ENCODE peak calls at places on chromosomes 6 and 20, in seven cellular contexts. One of them, this sample, is unnamed. For H3K4me1, the result is how much of the 10 kb centered on the place peaks cover.

GRCh38 chr20:36461600-36462439 is 79.5 kb upstream of the MYL9 start:
- DNase-seq in A549: no peak
- DNase-seq in vagina: no peak
- DNase-seq in tibial nerve: peak
- DNase-seq in PC-3: peak
- DNase-seq in colonic mucosa: peak
- DNase-seq in fibroblast of lung: peak
- DNase-seq in this sample: peak

GRCh38 chr6:136525586-136526195 is 24.5 kb downstream of the MAP7 start:
- DNase-seq in fibroblast of lung: peak
- DNase-seq in colonic mucosa: no peak
- DNase-seq in A549: no peak
- DNase-seq in vagina: no peak
- DNase-seq in tibial nerve: no peak
- DNase-seq in PC-3: no peak
- DNase-seq in this sample: no peak

GRCh38 chr6:39886871-39887270 is 47.4 kb downstream of the MOCS1 start:
- DNase-seq in colonic mucosa: no peak
- DNase-seq in vagina: no peak
- DNase-seq in fibroblast of lung: no peak
- DNase-seq in tibial nerve: no peak
- DNase-seq in PC-3: no peak
- DNase-seq in A549: no peak
- DNase-seq in this sample: no peak

GRCh38 chr6:125859691-125860210 is 69.0 kb downstream of the NCOA7 start:
- DNase-seq in fibroblast of lung: no peak
- DNase-seq in A549: no peak
- DNase-seq in vagina: no peak
- DNase-seq in colonic mucosa: no peak
- DNase-seq in PC-3: no peak
- DNase-seq in tibial nerve: no peak
- DNase-seq in this sample: no peak

GRCh38 chr20:44030394-44030793 is 115.7 kb downstream of the TOX2 start:
- DNase-seq in A549: no peak
- DNase-seq in colonic mucosa: no peak
- DNase-seq in fibroblast of lung: no peak
- DNase-seq in vagina: no peak
- DNase-seq in tibial nerve: no peak
- DNase-seq in PC-3: no peak
- DNase-seq in this sample: no peak

GRCh38 chr6:25174678-25175077 is 104.5 kb upstream of the CARMIL1 start:
- DNase-seq in vagina: no peak
- DNase-seq in PC-3: no peak
- DNase-seq in colonic mucosa: no peak
- DNase-seq in A549: no peak
- DNase-seq in fibroblast of lung: no peak
- DNase-seq in tibial nerve: no peak
- DNase-seq in this sample: no peak

GRCh38 chr20:23147964-23148720 is 62.0 kb upstream of the CD93 start:
- DNase-seq in A549: peak
- DNase-seq in PC-3: peak
- DNase-seq in vagina: no peak
- DNase-seq in tibial nerve: peak
- DNase-seq in fibroblast of lung: peak
- DNase-seq in colonic mucosa: peak
- DNase-seq in this sample: no peak

GRCh38 chr6:7341989-7342742 is 29.2 kb upstream of the SSR1 start:
- DNase-seq in tibial nerve: no peak
- DNase-seq in A549: peak
- DNase-seq in fibroblast of lung: no peak
- DNase-seq in colonic mucosa: no peak
- DNase-seq in PC-3: peak
- DNase-seq in vagina: no peak
- DNase-seq in this sample: no peak

GRCh38 chr6:11271637-11272036 is 39.2 kb upstream of the NEDD9 start:
- DNase-seq in PC-3: no peak
- DNase-seq in vagina: peak
- DNase-seq in colonic mucosa: no peak
- DNase-seq in tibial nerve: no peak
- DNase-seq in A549: no peak
- DNase-seq in fibroblast of lung: peak
- DNase-seq in this sample: no peak

GRCh38 chr6:39891976-39892375 is 42.3 kb downstream of the MOCS1 start:
- DNase-seq in tibial nerve: no peak
- DNase-seq in PC-3: no peak
- DNase-seq in colonic mucosa: no peak
- DNase-seq in fibroblast of lung: no peak
- DNase-seq in vagina: no peak
- DNase-seq in A549: no peak
- DNase-seq in this sample: no peak

GRCh38 chr6:101396552-101397173 is 3.2 kb downstream of the GRIK2 start:
- DNase-seq in colonic mucosa: peak
- DNase-seq in fibroblast of lung: peak
- DNase-seq in vagina: no peak
- DNase-seq in tibial nerve: peak
- DNase-seq in PC-3: peak
- DNase-seq in A549: no peak
- DNase-seq in this sample: no peak

GRCh38 chr20:53800883-53801604 is 207.4 kb upstream of the ZNF217 start:
- DNase-seq in A549: no peak
- DNase-seq in fibroblast of lung: no peak
- DNase-seq in PC-3: peak
- DNase-seq in vagina: no peak
- DNase-seq in tibial nerve: no peak
- DNase-seq in colonic mucosa: peak
- DNase-seq in this sample: no peak

GRCh38 chr20:24985802-24986201 is 6.7 kb downstream of the APMAP start:
- DNase-seq in PC-3: no peak
- DNase-seq in colonic mucosa: peak
- DNase-seq in fibroblast of lung: no peak
- DNase-seq in vagina: peak
- DNase-seq in tibial nerve: no peak
- DNase-seq in A549: no peak
- DNase-seq in this sample: no peak

GRCh38 chr20:7375905-7376304 is 564.4 kb downstream of the HAO1 start:
- DNase-seq in colonic mucosa: no peak
- DNase-seq in PC-3: peak
- DNase-seq in A549: no peak
- DNase-seq in fibroblast of lung: no peak
- DNase-seq in vagina: no peak
- DNase-seq in tibial nerve: no peak
- DNase-seq in this sample: no peak

GRCh38 chr6:129195666-129196065 is 312.7 kb downstream of the LAMA2 start:
- DNase-seq in A549: no peak
- DNase-seq in fibroblast of lung: no peak
- DNase-seq in PC-3: no peak
- DNase-seq in colonic mucosa: no peak
- DNase-seq in tibial nerve: no peak
- DNase-seq in vagina: no peak
- DNase-seq in this sample: no peak

GRCh38 chr6:83488448-83488847 is 23.9 kb upstream of the PRSS35 start:
- DNase-seq in A549: no peak
- DNase-seq in colonic mucosa: no peak
- DNase-seq in fibroblast of lung: no peak
- DNase-seq in vagina: no peak
- DNase-seq in tibial nerve: no peak
- DNase-seq in PC-3: no peak
- DNase-seq in this sample: no peak

GRCh38 chr20:1456300-1456699 is 10.3 kb downstream of the NSFL1C start:
- DNase-seq in fibroblast of lung: peak
- DNase-seq in A549: no peak
- DNase-seq in PC-3: no peak
- DNase-seq in vagina: no peak
- DNase-seq in tibial nerve: no peak
- DNase-seq in colonic mucosa: no peak
- DNase-seq in this sample: no peak

GRCh38 chr20:57402206-57403125 is 11.3 kb downstream of the RBM38 start:
- DNase-seq in vagina: no peak
- DNase-seq in colonic mucosa: no peak
- DNase-seq in fibroblast of lung: no peak
- DNase-seq in tibial nerve: no peak
- DNase-seq in PC-3: no peak
- DNase-seq in A549: no peak
- DNase-seq in this sample: no peak

DNA sequence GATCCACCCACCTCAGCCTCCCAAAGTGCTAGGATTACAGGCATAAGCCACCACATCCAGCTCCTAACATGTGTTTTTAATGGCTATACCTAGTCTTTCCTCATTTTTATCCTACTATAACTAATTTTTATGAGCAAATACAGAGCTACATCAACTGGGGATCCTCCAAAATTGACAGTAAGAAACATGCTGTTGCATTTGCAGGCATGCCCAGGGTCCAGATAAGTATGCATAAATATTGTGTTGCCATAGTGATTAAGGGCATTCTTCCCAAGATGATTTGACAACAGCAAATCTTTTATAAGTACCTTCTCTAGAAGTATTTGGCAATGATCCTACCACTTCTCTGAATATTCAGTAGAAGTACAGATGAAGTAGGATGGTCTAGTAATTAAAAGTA is 41.9 kb upstream of the MOXD1 start:
- DNase-seq in PC-3: no peak
- DNase-seq in A549: no peak
- DNase-seq in fibroblast of lung: peak
- DNase-seq in vagina: no peak
- DNase-seq in colonic mucosa: no peak
- DNase-seq in tibial nerve: no peak
- DNase-seq in this sample: no peak
- H3K27ac ChIP-seq in PC-3: no peak
- H3K27ac ChIP-seq in A549: no peak
- H3K27ac ChIP-seq in fibroblast of lung: peak
- H3K27ac ChIP-seq in vagina: no peak
- H3K27ac ChIP-seq in colonic mucosa: no peak
- H3K27ac ChIP-seq in tibial nerve: no peak
- H3K27ac ChIP-seq in this sample: no peak

GRCh38 chr6:3809982-3810381 is 39.2 kb upstream of the FAM50B start:
- DNase-seq in tibial nerve: no peak
- DNase-seq in vagina: no peak
- DNase-seq in fibroblast of lung: no peak
- DNase-seq in colonic mucosa: no peak
- DNase-seq in A549: no peak
- DNase-seq in PC-3: no peak
- DNase-seq in this sample: no peak

GRCh38 chr6:3806169-3806922 is 42.8 kb upstream of the FAM50B start:
- DNase-seq in fibroblast of lung: no peak
- DNase-seq in vagina: no peak
- DNase-seq in tibial nerve: no peak
- DNase-seq in colonic mucosa: no peak
- DNase-seq in A549: no peak
- DNase-seq in PC-3: no peak
- DNase-seq in this sample: no peak

GRCh38 chr6:3808759-3809514 is 40.2 kb upstream of the FAM50B start:
- DNase-seq in vagina: no peak
- DNase-seq in fibroblast of lung: peak
- DNase-seq in PC-3: peak
- DNase-seq in tibial nerve: peak
- DNase-seq in colonic mucosa: no peak
- DNase-seq in A549: peak
- DNase-seq in this sample: no peak

GRCh38 chr6:3809515-3809891 is 39.7 kb upstream of the FAM50B start:
- DNase-seq in colonic mucosa: no peak
- DNase-seq in vagina: no peak
- DNase-seq in tibial nerve: no peak
- DNase-seq in fibroblast of lung: no peak
- DNase-seq in A549: no peak
- DNase-seq in PC-3: no peak
- DNase-seq in this sample: no peak

DNA sequence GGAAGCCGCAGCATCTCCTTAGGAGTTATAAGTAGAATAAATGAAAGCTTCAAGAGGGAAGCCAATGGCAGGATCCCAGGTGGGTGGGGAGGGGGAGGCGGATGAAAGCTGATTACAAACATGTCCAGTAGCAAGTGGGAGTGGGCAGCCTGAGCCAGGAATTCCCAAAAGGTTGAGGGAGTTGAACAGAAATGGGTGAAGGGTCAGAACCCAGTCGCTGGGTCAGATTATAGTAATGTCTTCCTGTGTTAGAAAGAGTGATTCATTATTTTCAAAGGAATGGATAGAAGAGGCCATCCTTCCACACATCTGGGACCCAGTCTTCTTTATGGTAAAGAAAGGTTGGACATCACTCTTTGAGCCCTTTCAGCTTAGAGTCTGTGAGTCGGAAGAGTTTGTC is 41.0 kb upstream of the FAM50B start:
- DNase-seq in tibial nerve: no peak
- DNase-seq in vagina: no peak
- DNase-seq in A549: no peak
- DNase-seq in fibroblast of lung: no peak
- DNase-seq in colonic mucosa: no peak
- DNase-seq in PC-3: peak
- DNase-seq in this sample: no peak
- H3K4me1 ChIP-seq in tibial nerve: under half
- H3K4me1 ChIP-seq in vagina: under half
- H3K4me1 ChIP-seq in A549: half or more
- H3K4me1 ChIP-seq in fibroblast of lung: under half
- H3K4me1 ChIP-seq in colonic mucosa: under half
- H3K4me1 ChIP-seq in PC-3: half or more
- H3K4me1 ChIP-seq in this sample: under half

GRCh38 chr20:3146732-3147341 is 12.8 kb downstream of the FASTKD5 start:
- DNase-seq in colonic mucosa: no peak
- DNase-seq in fibroblast of lung: peak
- DNase-seq in PC-3: no peak
- DNase-seq in A549: no peak
- DNase-seq in vagina: no peak
- DNase-seq in tibial nerve: no peak
- DNase-seq in this sample: no peak

GRCh38 chr20:3150908-3151307 is 8.8 kb downstream of the FASTKD5 start:
- DNase-seq in PC-3: no peak
- DNase-seq in vagina: no peak
- DNase-seq in colonic mucosa: no peak
- DNase-seq in fibroblast of lung: no peak
- DNase-seq in tibial nerve: no peak
- DNase-seq in A549: no peak
- DNase-seq in this sample: no peak
- H3K27ac ChIP-seq in PC-3: no peak
- H3K27ac ChIP-seq in vagina: no peak
- H3K27ac ChIP-seq in colonic mucosa: no peak
- H3K27ac ChIP-seq in fibroblast of lung: no peak
- H3K27ac ChIP-seq in tibial nerve: no peak
- H3K27ac ChIP-seq in A549: no peak
- H3K27ac ChIP-seq in this sample: no peak

GRCh38 chr20:47356526-47357295 is at the start of gene ZMYND8:
- DNase-seq in A549: peak
- DNase-seq in fibroblast of lung: peak
- DNase-seq in vagina: peak
- DNase-seq in PC-3: peak
- DNase-seq in colonic mucosa: peak
- DNase-seq in tibial nerve: peak
- DNase-seq in this sample: peak

GRCh38 chr20:47359533-47360206 is 3.2 kb upstream of the ZMYND8 start:
- DNase-seq in vagina: no peak
- DNase-seq in PC-3: no peak
- DNase-seq in tibial nerve: no peak
- DNase-seq in colonic mucosa: no peak
- DNase-seq in fibroblast of lung: no peak
- DNase-seq in A549: no peak
- DNase-seq in this sample: no peak

GRCh38 chr20:47357296-47358051 is 975 bp upstream of the ZMYND8 start:
- DNase-seq in tibial nerve: peak
- DNase-seq in fibroblast of lung: peak
- DNase-seq in A549: peak
- DNase-seq in PC-3: peak
- DNase-seq in vagina: peak
- DNase-seq in colonic mucosa: peak
- DNase-seq in this sample: peak

GRCh38 chr20:47358672-47359532 is 2.4 kb upstream of the ZMYND8 start:
- DNase-seq in fibroblast of lung: peak
- DNase-seq in PC-3: peak
- DNase-seq in vagina: peak
- DNase-seq in tibial nerve: peak
- DNase-seq in A549: peak
- DNase-seq in colonic mucosa: peak
- DNase-seq in this sample: no peak

GRCh38 chr20:47358052-47358671 is 1.7 kb upstream of the ZMYND8 start:
- DNase-seq in fibroblast of lung: no peak
- DNase-seq in colonic mucosa: no peak
- DNase-seq in tibial nerve: no peak
- DNase-seq in PC-3: no peak
- DNase-seq in A549: no peak
- DNase-seq in vagina: no peak
- DNase-seq in this sample: no peak
- H3K4me1 ChIP-seq in fibroblast of lung: half or more
- H3K4me1 ChIP-seq in colonic mucosa: half or more
- H3K4me1 ChIP-seq in tibial nerve: half or more
- H3K4me1 ChIP-seq in PC-3: half or more
- H3K4me1 ChIP-seq in A549: half or more
- H3K4me1 ChIP-seq in vagina: half or more
- H3K4me1 ChIP-seq in this sample: under half

This sample was measured in effector memory CD4-positive, alpha-beta T cell.